ENCODE peak calls at places on chromosomes 13 and 19, in five cellular contexts. Y, R, L, E and I are unnamed samples. For H3K27me3, the result is how much of the 10 kb centered on the place peaks cover.

GRCh38 chr19:56617531-56617930 is 22.4 kb downstream of the ZNF71 start:
- DNase-seq in L (no peak), R (no peak), E (no peak), Y (no peak), I (no peak)

GRCh38 chr13:54950546-54950945 is 1921.9 kb downstream of the OLFM4 start:
- DNase-seq in E (no peak), R (no peak), L (no peak), Y (no peak), I (no peak)

GRCh38 chr13:97341135-97341534 is 92.8 kb upstream of the RAP2A start:
- DNase-seq in R (no peak), Y (no peak), E (no peak), L (no peak), I (no peak)

GRCh38 chr13:42101821-42102580 is 53.6 kb downstream of the DGKH start:
- DNase-seq in L (peak), R (no peak), E (no peak), Y (no peak), I (no peak)

GRCh38 chr13:29758591-29759114 is 91.8 kb downstream of the UBL3 start:
- DNase-seq in R (peak), E (no peak), L (peak), Y (peak), I (no peak)

GRCh38 chr19:50331187-50332013 is 2.2 kb upstream of the KCNC3 start:
- DNase-seq in L (no peak), Y (no peak), E (no peak), R (no peak), I (no peak)

GRCh38 chr13:29435125-29435911 is 160.2 kb downstream of the SLC7A1 start:
- DNase-seq in E (no peak), Y (no peak), R (no peak), L (no peak), I (no peak)

GRCh38 chr13:103101500-103101899 is 35.3 kb upstream of the SLC10A2 start:
- DNase-seq in Y (no peak), R (no peak), E (no peak), L (no peak), I (no peak)

GRCh38 chr19:4604912-4605311 is 34.4 kb upstream of the TNFAIP8L1 start:
- DNase-seq in L (no peak), E (no peak), R (no peak), Y (no peak), I (no peak)

GRCh38 chr13:19862511-19863313 is 737 bp downstream of the ZMYM5 start:
- DNase-seq in E (peak), Y (peak), R (peak), L (peak), I (no peak)

GRCh38 chr13:80975903-80976302 is 635.0 kb upstream of the SPRY2 start:
- DNase-seq in E (no peak), Y (no peak), R (no peak), L (no peak), I (no peak)

GRCh38 chr19:532578-533484 is 1.3 kb downstream of the CDC34 start:
- DNase-seq in E (peak), Y (peak), R (peak), L (peak), I (peak)

GRCh38 chr19:1214862-1215731 is 9.5 kb downstream of the STK11 start:
- DNase-seq in L (no peak), E (no peak), Y (no peak), R (peak), I (no peak)

GRCh38 chr19:6325614-6326013 is 7.8 kb downstream of the ACER1 start:
- DNase-seq in E (no peak), Y (no peak), L (no peak), R (no peak), I (no peak)
- H3K27me3 ChIP-seq in E (under half), Y (under half), L (under half), R (under half), I (under half)

GRCh38 chr19:41990028-41990427 is 4.0 kb downstream of the ATP1A3 start:
- DNase-seq in R (no peak), L (no peak), Y (no peak), E (no peak), I (no peak)
- H3K27me3 ChIP-seq in R (under half), L (under half), Y (under half), E (half or more), I (under half)

GRCh38 chr19:53771133-53771532 is 53.0 kb downstream of the NLRP12 start:
- DNase-seq in L (no peak), E (no peak), R (no peak), Y (no peak), I (no peak)

GRCh38 chr19:53772943-53773342 is 51.2 kb downstream of the NLRP12 start:
- DNase-seq in R (no peak), E (no peak), L (peak), Y (peak), I (peak)

GRCh38 chr19:53774011-53774410 is 50.1 kb downstream of the NLRP12 start:
- DNase-seq in Y (no peak), L (no peak), E (no peak), R (no peak), I (no peak)

DNA sequence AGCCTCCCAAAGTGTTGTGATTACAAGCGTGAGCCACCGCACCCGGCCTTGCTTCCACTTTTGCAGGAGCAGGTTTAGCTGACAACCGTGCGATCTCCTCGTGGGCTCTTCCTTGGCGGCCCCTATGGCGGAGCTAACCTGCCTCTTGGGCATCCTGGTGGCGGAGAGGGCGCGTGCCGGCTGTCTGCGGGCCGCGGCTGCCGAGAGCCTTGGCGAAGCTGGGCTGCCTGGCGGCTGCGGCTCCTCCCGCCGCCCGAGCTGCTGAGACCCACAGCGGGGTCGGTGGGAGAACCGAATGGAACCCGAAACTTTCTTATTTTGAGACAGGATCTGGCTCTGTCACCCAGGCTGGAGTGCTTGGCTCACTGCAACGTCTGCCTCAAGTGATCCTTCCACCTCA is 55.7 kb downstream of the NLRP12 start:
- DNase-seq in L (no peak), Y (no peak), R (no peak), E (no peak), I (no peak)
- H3K27me3 ChIP-seq in L (under half), Y (under half), R (under half), E (under half), I (under half)

DNA sequence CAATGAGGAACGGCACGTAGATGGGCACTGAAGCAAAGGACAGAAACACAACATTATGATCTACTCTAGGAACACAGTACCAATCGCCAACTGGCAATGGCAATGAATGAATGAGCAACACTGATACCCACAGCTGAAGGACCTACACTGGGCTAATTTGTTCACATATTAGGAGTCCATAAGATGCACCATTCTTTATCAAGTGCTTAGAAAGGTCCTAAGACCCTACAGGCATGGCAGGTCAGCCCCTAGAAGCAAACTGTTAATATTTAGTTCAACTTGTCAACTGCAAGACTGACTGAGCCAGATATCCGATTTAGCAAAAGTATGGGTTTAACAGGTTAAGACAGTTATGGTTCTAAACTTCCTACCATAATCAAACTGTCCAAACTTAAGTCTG is 4.8 kb downstream of the SHISA2 start:
- DNase-seq in R (no peak), Y (no peak), L (no peak), E (no peak), I (no peak)
- H3K27me3 ChIP-seq in R (under half), Y (under half), L (under half), E (half or more), I (under half)

DNA sequence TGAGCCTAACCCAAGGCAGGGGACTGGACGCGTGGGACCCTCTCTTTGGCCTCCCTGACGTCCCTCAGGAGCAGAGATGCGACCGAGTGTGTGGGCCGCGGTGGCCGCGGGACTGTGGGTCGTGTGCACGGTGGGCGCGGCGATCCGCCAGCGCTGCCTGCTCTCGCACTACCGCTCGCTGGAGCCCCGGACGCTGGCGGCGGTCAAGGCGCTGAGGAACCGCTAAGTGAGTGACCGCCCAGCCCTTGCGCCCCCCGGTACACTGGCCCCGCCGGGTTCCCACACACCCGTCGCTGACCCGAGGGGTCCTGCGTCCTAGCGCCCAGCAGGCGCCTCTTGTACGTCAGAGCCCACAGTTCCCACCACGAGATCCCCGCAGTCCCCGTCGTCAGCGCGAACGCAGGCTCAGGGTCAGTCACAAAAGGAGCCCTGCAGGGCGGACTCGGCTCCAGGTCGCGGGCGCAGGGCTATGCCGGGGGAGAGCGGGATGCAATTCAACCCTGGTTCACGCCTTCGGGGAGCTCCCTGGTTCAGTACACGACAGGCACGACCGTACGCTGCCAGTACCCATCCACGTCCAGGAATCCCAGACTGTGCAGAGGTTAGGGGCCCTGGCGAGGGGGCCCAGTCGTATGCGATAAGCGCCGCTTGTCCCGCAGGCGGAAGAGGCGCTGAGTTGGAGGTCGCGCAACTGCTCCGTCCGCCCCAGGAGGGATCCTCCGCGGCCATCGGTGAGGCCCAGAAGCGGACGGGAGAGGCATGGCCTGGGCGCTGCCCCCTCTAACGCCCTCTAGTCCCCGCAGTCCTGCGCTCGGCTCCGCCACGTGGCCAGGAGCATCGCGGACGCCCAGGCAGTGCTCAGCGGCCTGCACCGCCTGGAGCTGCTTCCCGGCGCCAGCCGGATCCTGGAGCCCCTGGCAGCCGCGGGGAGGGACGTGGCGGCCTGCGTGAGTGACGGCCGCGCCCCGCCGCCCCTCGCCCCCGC is 3.6 kb upstream of the IFNL2 start:
- DNase-seq in Y (no peak), L (no peak), E (peak), R (no peak), I (no peak)
- H3K27me3 ChIP-seq in Y (under half), L (under half), E (half or more), R (half or more), I (under half)

DNA sequence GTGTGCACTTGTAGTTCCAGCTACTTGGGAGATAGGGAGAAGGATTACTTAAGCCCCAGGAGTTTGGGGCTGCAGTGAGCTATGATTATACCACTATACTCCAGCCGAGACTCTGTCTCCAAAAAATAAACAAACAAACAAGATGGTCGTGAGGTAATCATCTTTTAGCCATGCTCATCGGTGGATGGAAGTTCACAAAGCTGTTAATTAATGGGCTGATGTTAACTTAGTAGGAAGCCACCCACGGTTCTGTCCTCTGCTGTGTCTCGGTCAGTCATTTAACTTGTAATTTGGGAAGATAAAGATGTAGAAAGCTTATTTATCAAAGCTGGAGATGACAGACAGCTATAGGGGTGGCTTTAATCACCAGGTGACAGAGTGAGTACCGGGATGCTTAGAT is 64.9 kb downstream of the ARHGEF18 start:
- DNase-seq in E (no peak), R (no peak), L (no peak), Y (no peak), I (no peak)
- H3K27me3 ChIP-seq in E (under half), R (under half), L (under half), Y (under half), I (under half)

GRCh38 chr13:27962982-27963381 is 6.1 kb downstream of the CDX2 start:
- DNase-seq in E (no peak), L (no peak), Y (no peak), R (no peak), I (no peak)
- H3K27me3 ChIP-seq in E (half or more), L (under half), Y (half or more), R (half or more), I (under half)

GRCh38 chr13:112670118-112670517 is 19.7 kb upstream of the ATP11A start:
- DNase-seq in E (no peak), R (no peak), L (no peak), Y (no peak), I (no peak)
- H3K27me3 ChIP-seq in E (under half), R (under half), L (under half), Y (under half), I (under half)

GRCh38 chr13:77916481-77916880 is 2.1 kb downstream of the EDNRB start:
- DNase-seq in L (no peak), Y (no peak), E (no peak), R (no peak), I (no peak)
- H3K27me3 ChIP-seq in L (under half), Y (under half), E (under half), R (under half), I (under half)

DNA sequence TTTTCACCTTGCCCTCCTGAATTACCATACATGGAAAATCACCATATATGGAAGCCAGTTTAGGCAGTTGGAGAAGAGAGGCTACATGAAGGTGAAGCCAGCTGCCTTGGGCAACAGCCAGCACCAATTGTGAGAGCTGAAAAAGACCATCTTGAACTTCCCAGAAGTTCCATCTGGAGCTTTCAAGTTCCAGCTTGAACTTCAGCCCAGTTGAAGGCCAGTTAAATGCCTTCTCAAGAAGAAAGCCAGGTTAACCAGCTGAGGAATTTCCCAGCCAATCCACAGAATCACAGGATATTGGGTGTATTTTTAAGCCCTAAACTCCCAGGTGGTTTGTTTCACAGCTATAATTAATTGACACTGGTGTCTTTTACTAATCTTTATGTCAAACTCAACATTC is 713.6 kb upstream of the MIR17HG start:
- DNase-seq in R (no peak), Y (no peak), L (no peak), E (no peak), I (no peak)
- H3K27me3 ChIP-seq in R (under half), Y (under half), L (under half), E (under half), I (under half)